ENCODE peak calls at places on chromosomes 1 and 21, in four cellular contexts. J, W, S and G are unnamed samples.

GRCh38 chr1:56187410-56187809 is 392.0 kb downstream of the PLPP3 start:
- DNase-seq in J (no peak), W (no peak), S (no peak), G (no peak)

GRCh38 chr21:44701023-44701400 is 4.0 kb downstream of the KRTAP10-12 start:
- DNase-seq in J (no peak), W (no peak), S (no peak), G (no peak)

GRCh38 chr1:201268604-201269151 is 14.6 kb upstream of the PKP1 start:
- DNase-seq in J (peak), W (no peak), S (no peak), G (no peak)

GRCh38 chr1:239951518-239952130 is 140.1 kb upstream of the FMN2 start:
- DNase-seq in J (peak), W (peak), S (peak), G (peak)

GRCh38 chr1:20216574-20216973 is 30.3 kb upstream of the PLA2G2C start:
- DNase-seq in J (peak), W (no peak), S (no peak), G (peak)

GRCh38 chr1:9696793-9697192 is 45.3 kb downstream of the PIK3CD start:
- DNase-seq in J (no peak), W (no peak), S (no peak), G (no peak)

GRCh38 chr1:228721407-228721806 is 13.9 kb upstream of the RHOU start:
- DNase-seq in J (no peak), W (no peak), S (no peak), G (no peak)

GRCh38 chr1:203507227-203507626 is 13.3 kb downstream of the OPTC start:
- DNase-seq in J (peak), W (no peak), S (no peak), G (no peak)

GRCh38 chr1:53529555-53529954 is 70.4 kb downstream of the DMRTB1 start:
- DNase-seq in J (no peak), W (no peak), S (no peak), G (no peak)

GRCh38 chr1:155062702-155063411 is 683 bp upstream of the EFNA4 start:
- DNase-seq in J (peak), W (peak), S (peak), G (peak)

GRCh38 chr1:89545264-89546038 is 20.8 kb downstream of the LRRC8B start:
- DNase-seq in J (peak), W (no peak), S (no peak), G (peak)

DNA sequence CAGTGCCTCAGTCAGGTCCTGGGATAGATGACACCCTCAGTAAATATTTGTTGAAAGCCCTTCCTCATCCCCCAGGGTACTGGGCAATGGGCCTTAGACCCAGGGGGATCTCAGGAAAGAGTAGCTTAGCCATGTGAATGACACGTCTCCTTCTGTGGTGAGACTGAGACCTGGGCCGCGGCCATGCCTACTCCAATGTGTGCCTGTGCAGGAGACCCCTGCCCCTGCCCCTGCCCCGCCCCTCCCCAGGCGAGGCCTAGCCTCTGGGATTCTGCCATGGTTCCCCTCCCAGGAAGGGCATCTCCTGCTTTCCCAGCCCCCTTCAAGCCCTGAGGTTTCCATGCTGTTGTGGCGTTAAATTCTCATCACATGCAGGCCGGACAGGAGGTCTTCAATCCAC is 7.1 kb downstream of the MYOM3 start:
- DNase-seq in J (no peak), W (no peak), S (no peak), G (no peak)
- H3K23ac ChIP-seq in J (no peak), W (no peak), S (no peak), G (no peak)

GRCh38 chr1:65279092-65279448 is 30.3 kb upstream of the DNAJC6 start:
- DNase-seq in J (no peak), W (no peak), S (no peak), G (peak)
- H3K4me3 ChIP-seq in J (no peak), W (no peak), S (peak), G (no peak)

GRCh38 chr1:46303038-46303871 is at the start of the genes LRRC41 and UQCRH:
- DNase-seq in J (peak), W (peak), S (peak), G (peak)
- H3K23ac ChIP-seq in J (peak), W (peak), S (no peak), G (peak)

GRCh38 chr1:167438171-167439138 is 79.9 kb downstream of the CD247 start:
- DNase-seq in J (no peak), W (no peak), S (peak), G (no peak)
- H3K4me3 ChIP-seq in J (no peak), W (peak), S (peak), G (no peak)

DNA sequence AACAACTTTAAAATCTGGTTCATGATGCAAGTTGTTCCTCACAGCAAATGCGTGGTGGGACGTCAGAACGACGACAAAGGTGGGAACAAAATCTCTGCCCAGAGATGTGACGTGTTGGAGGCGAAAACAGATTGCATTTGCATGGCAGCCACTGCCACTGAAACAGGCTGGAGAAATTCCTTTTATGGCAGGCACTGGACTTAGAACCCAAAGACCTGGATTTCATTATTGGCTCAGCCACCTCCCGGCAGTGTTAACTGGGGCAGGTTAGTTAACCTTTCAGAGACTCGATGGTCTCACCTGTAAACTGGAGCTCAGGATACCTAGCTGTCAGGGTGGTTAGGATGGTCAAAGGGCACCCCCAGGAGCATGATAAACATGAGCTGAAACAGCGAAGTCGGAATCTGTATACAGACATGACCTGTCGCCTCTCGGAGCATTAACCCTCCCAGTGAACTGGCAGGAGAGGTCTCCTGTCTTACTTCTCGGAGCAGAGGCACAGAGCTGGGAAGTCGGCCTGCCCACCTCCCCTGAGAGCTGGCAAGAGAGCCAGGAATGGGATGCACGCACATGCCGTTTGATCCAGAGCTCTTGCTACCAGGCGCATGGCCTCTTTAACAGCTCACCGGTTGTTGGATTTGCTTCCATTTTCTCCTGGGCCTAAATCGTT is 59.2 kb upstream of the TARBP1 start:
- DNase-seq in J (no peak), W (no peak), S (no peak), G (no peak)
- H3K23ac ChIP-seq in J (no peak), W (no peak), S (no peak), G (no peak)